ENCODE peak calls at places on chromosomes 16 and 17, in six cellular contexts. One of them, this sample, is unnamed.

GRCh38 chr17:37743875-37744632 is 805 bp downstream of the HNF1B start:
- DNase-seq in iPS-NIHi11: peak
- DNase-seq in A549: peak
- DNase-seq in activated naive CD4-positive, alpha-beta T cell: no peak
- DNase-seq in fibroblast of the conjunctiva: no peak
- DNase-seq in hippocampal formation: no peak
- DNase-seq in this sample: no peak

GRCh38 chr17:72176902-72177660 is 56.3 kb downstream of the SOX9 start:
- DNase-seq in iPS-NIHi11: peak
- DNase-seq in A549: no peak
- DNase-seq in fibroblast of the conjunctiva: no peak
- DNase-seq in hippocampal formation: no peak
- DNase-seq in activated naive CD4-positive, alpha-beta T cell: no peak
- DNase-seq in this sample: no peak

GRCh38 chr16:11556945-11557720 is 29.6 kb downstream of the LITAF start:
- DNase-seq in fibroblast of the conjunctiva: no peak
- DNase-seq in A549: no peak
- DNase-seq in activated naive CD4-positive, alpha-beta T cell: no peak
- DNase-seq in iPS-NIHi11: no peak
- DNase-seq in hippocampal formation: no peak
- DNase-seq in this sample: no peak

GRCh38 chr17:42268236-42268635 is 8.0 kb downstream of the STAT5B start:
- DNase-seq in fibroblast of the conjunctiva: no peak
- DNase-seq in hippocampal formation: no peak
- DNase-seq in A549: no peak
- DNase-seq in activated naive CD4-positive, alpha-beta T cell: no peak
- DNase-seq in iPS-NIHi11: no peak
- DNase-seq in this sample: no peak

GRCh38 chr17:8818654-8819330 is 19.6 kb upstream of the MFSD6L start:
- DNase-seq in hippocampal formation: no peak
- DNase-seq in iPS-NIHi11: no peak
- DNase-seq in activated naive CD4-positive, alpha-beta T cell: no peak
- DNase-seq in A549: no peak
- DNase-seq in fibroblast of the conjunctiva: no peak
- DNase-seq in this sample: no peak

GRCh38 chr16:11949527-11949926 is 7.7 kb upstream of the NPIPB2 start:
- DNase-seq in hippocampal formation: peak
- DNase-seq in iPS-NIHi11: peak
- DNase-seq in A549: peak
- DNase-seq in fibroblast of the conjunctiva: peak
- DNase-seq in activated naive CD4-positive, alpha-beta T cell: no peak
- DNase-seq in this sample: peak

GRCh38 chr17:31740611-31741082 is 118.4 kb downstream of the COPRS start:
- DNase-seq in fibroblast of the conjunctiva: peak
- DNase-seq in activated naive CD4-positive, alpha-beta T cell: no peak
- DNase-seq in hippocampal formation: no peak
- DNase-seq in iPS-NIHi11: no peak
- DNase-seq in A549: no peak
- DNase-seq in this sample: no peak

GRCh38 chr16:17461951-17462729 is 8.6 kb downstream of the XYLT1 start:
- DNase-seq in activated naive CD4-positive, alpha-beta T cell: no peak
- DNase-seq in fibroblast of the conjunctiva: no peak
- DNase-seq in iPS-NIHi11: no peak
- DNase-seq in A549: no peak
- DNase-seq in hippocampal formation: no peak
- DNase-seq in this sample: no peak

GRCh38 chr17:17824780-17825614 is 11.8 kb downstream of the SREBF1 start:
- DNase-seq in fibroblast of the conjunctiva: no peak
- DNase-seq in A549: no peak
- DNase-seq in hippocampal formation: no peak
- DNase-seq in activated naive CD4-positive, alpha-beta T cell: no peak
- DNase-seq in iPS-NIHi11: no peak
- DNase-seq in this sample: peak

GRCh38 chr17:68733241-68734176 is 132.3 kb upstream of the FAM20A start:
- DNase-seq in A549: no peak
- DNase-seq in iPS-NIHi11: no peak
- DNase-seq in fibroblast of the conjunctiva: no peak
- DNase-seq in hippocampal formation: no peak
- DNase-seq in activated naive CD4-positive, alpha-beta T cell: no peak
- DNase-seq in this sample: no peak

GRCh38 chr17:31226373-31226772 is 70.7 kb downstream of the OMG start:
- DNase-seq in fibroblast of the conjunctiva: no peak
- DNase-seq in activated naive CD4-positive, alpha-beta T cell: no peak
- DNase-seq in A549: no peak
- DNase-seq in iPS-NIHi11: no peak
- DNase-seq in hippocampal formation: no peak
- DNase-seq in this sample: no peak

This sample was measured in PC-9.